ENCODE peak calls at places on chromosome 16, in eight cellular contexts. A is left ventricle myocardium inferior; J is psoas muscle; E is A549; R is IMR-90; N is PC-3; Q is naive thymus-derived CD4-positive, alpha-beta T cell; V is suprapubic skin. O is an unnamed sample. For H3K4me1, the result is how much of the 10 kb centered on the place peaks cover.

GRCh38 chr16:15768201-15768600 is 88.6 kb downstream of the MYH11 start:
- DNase-seq in A (no peak), J (peak), E (no peak), R (no peak), N (no peak), Q (no peak), V (no peak), O (no peak)

GRCh38 chr16:57366544-57367040 is 5.7 kb upstream of the CX3CL1 start:
- DNase-seq in A (no peak), J (no peak), E (no peak), R (no peak), N (no peak), Q (no peak), V (no peak), O (no peak)

GRCh38 chr16:49556252-49557069 is 182.9 kb downstream of the C16orf78 start:
- DNase-seq in A (no peak), J (no peak), E (peak), R (peak), N (peak), Q (no peak), V (no peak), O (no peak)

GRCh38 chr16:47927330-47927729 is 228.5 kb downstream of the ABCC12 start:
- DNase-seq in A (no peak), J (no peak), E (no peak), R (peak), N (peak), Q (no peak), V (no peak), O (no peak)

GRCh38 chr16:67260426-67261063 is 11.8 kb downstream of the SLC9A5 start:
- DNase-seq in A (no peak), J (peak), E (peak), R (peak), N (peak), Q (no peak), V (peak), O (no peak)

GRCh38 chr16:56932588-56933265 is 785 bp downstream of the HERPUD1 start:
- DNase-seq in A (peak), J (peak), E (peak), R (peak), N (peak), Q (no peak), V (peak), O (peak)

GRCh38 chr16:87342978-87343752 is 26.0 kb upstream of the C16orf95 start:
- DNase-seq in A (no peak), J (no peak), E (no peak), R (no peak), N (no peak), Q (no peak), V (no peak), O (no peak)

GRCh38 chr16:70396209-70396904 is 42.5 kb downstream of the ST3GAL2 start:
- DNase-seq in A (no peak), J (no peak), E (peak), R (peak), N (no peak), Q (no peak), V (no peak), O (no peak)

GRCh38 chr16:24119807-24120206 is 136.3 kb upstream of the CACNG3 start:
- DNase-seq in A (no peak), J (no peak), E (no peak), R (no peak), N (no peak), Q (no peak), V (no peak), O (no peak)

GRCh38 chr16:89084411-89084810 is 9.2 kb upstream of the ACSF3 start:
- DNase-seq in A (no peak), J (no peak), E (no peak), R (no peak), N (no peak), Q (no peak), V (no peak), O (no peak)

GRCh38 chr16:56632160-56632847 is at the start of gene MT1M:
- DNase-seq in A (peak), J (peak), E (no peak), R (no peak), N (peak), Q (no peak), V (peak), O (peak)

GRCh38 chr16:74035816-74036215 is 260.8 kb upstream of the PSMD7 start:
- DNase-seq in A (no peak), J (no peak), E (peak), R (peak), N (peak), Q (no peak), V (no peak), O (no peak)

GRCh38 chr16:73095885-73096341 is 48.0 kb upstream of the ZFHX3 start:
- DNase-seq in A (no peak), J (no peak), E (peak), R (no peak), N (peak), Q (no peak), V (no peak), O (no peak)

GRCh38 chr16:12902511-12903324 is 1.3 kb downstream of the SHISA9 start:
- DNase-seq in A (no peak), J (no peak), E (no peak), R (no peak), N (no peak), Q (no peak), V (no peak), O (no peak)

GRCh38 chr16:77432264-77432663 is 2.6 kb downstream of the ADAMTS18 start:
- DNase-seq in A (no peak), J (no peak), E (no peak), R (no peak), N (no peak), Q (no peak), V (no peak), O (no peak)

GRCh38 chr16:9364721-9365693 is 273.6 kb downstream of the HAPSTR1 start:
- DNase-seq in A (peak), J (peak), E (no peak), R (no peak), N (no peak), Q (no peak), V (peak), O (peak)

GRCh38 chr16:86292171-86292775 is 218.1 kb upstream of the FOXF1 start:
- DNase-seq in A (no peak), J (no peak), E (no peak), R (no peak), N (no peak), Q (no peak), V (no peak), O (no peak)

GRCh38 chr16:57708168-57708567 is 13.6 kb downstream of the DRC7 start:
- DNase-seq in A (no peak), J (no peak), E (no peak), R (peak), N (no peak), Q (no peak), V (no peak), O (no peak)

GRCh38 chr16:77834600-77834963 is 46.2 kb downstream of the VAT1L start:
- DNase-seq in A (no peak), J (no peak), E (no peak), R (peak), N (no peak), Q (no peak), V (no peak), O (no peak)

GRCh38 chr16:78893340-78893739 is 707.2 kb downstream of the MAF start:
- DNase-seq in A (no peak), J (no peak), E (no peak), R (no peak), N (no peak), Q (no peak), V (no peak), O (no peak)

GRCh38 chr16:88428616-88429386 is 24.3 kb upstream of the ZFPM1 start:
- DNase-seq in A (no peak), J (no peak), E (no peak), R (no peak), N (no peak), Q (no peak), V (no peak), O (no peak)

GRCh38 chr16:3401719-3402397 is 843 bp downstream of the ZNF174 start:
- DNase-seq in A (no peak), J (no peak), E (peak), R (peak), N (peak), Q (no peak), V (no peak), O (no peak)

GRCh38 chr16:86066755-86067154 is 167.8 kb downstream of the IRF8 start:
- DNase-seq in A (no peak), J (no peak), E (no peak), R (no peak), N (no peak), Q (no peak), V (no peak), O (peak)

GRCh38 chr16:57723170-57723569 is 12.4 kb upstream of the KATNB1 start:
- DNase-seq in A (no peak), J (no peak), E (peak), R (no peak), N (no peak), Q (no peak), V (no peak), O (no peak)

GRCh38 chr16:49623501-49624266 is 232.2 kb downstream of the ZNF423 start:
- DNase-seq in A (no peak), J (no peak), E (no peak), R (no peak), N (no peak), Q (no peak), V (no peak), O (no peak)

GRCh38 chr16:67104061-67104460 is 5.7 kb upstream of the PHAF1 start:
- DNase-seq in A (no peak), J (no peak), E (peak), R (peak), N (peak), Q (no peak), V (no peak), O (no peak)

GRCh38 chr16:67652578-67653130 is 7.4 kb downstream of the ACD start:
- DNase-seq in A (no peak), J (no peak), E (no peak), R (no peak), N (peak), Q (no peak), V (peak), O (peak)

GRCh38 chr16:9012848-9013507 is 49.3 kb upstream of the USP7 start:
- DNase-seq in A (no peak), J (no peak), E (no peak), R (no peak), N (no peak), Q (no peak), V (no peak), O (peak)

GRCh38 chr16:48385272-48385953 is at the start of gene SIAH1:
- DNase-seq in A (peak), J (peak), E (peak), R (peak), N (peak), Q (peak), V (peak), O (peak)

GRCh38 chr16:88649924-88650748 is 717 bp downstream of the CYBA start:
- DNase-seq in A (peak), J (no peak), E (no peak), R (peak), N (no peak), Q (no peak), V (peak), O (peak)

GRCh38 chr16:80123189-80123588 is 417.6 kb upstream of the DYNLRB2 start:
- DNase-seq in A (no peak), J (no peak), E (no peak), R (no peak), N (no peak), Q (no peak), V (no peak), O (no peak)

GRCh38 chr16:7333326-7333725 is 681 bp downstream of the RBFOX1 start:
- DNase-seq in A (no peak), J (no peak), E (no peak), R (no peak), N (no peak), Q (no peak), V (no peak), O (no peak)

GRCh38 chr16:56645311-56645710 is 6.4 kb upstream of the MT1B start:
- DNase-seq in A (no peak), J (no peak), E (no peak), R (no peak), N (no peak), Q (no peak), V (no peak), O (no peak)

GRCh38 chr16:53091508-53092211 is 36.9 kb downstream of the CHD9 start:
- DNase-seq in A (peak), J (peak), E (no peak), R (peak), N (no peak), Q (no peak), V (peak), O (peak)

GRCh38 chr16:51531271-51531670 is 380.2 kb upstream of the SALL1 start:
- DNase-seq in A (no peak), J (no peak), E (no peak), R (no peak), N (no peak), Q (no peak), V (no peak), O (no peak)

GRCh38 chr16:52773026-52773425 is 226.1 kb upstream of the TOX3 start:
- DNase-seq in A (no peak), J (no peak), E (no peak), R (no peak), N (no peak), Q (no peak), V (no peak), O (no peak)

GRCh38 chr16:15950167-15950854 is 895 bp downstream of the ABCC1 start:
- DNase-seq in A (no peak), J (no peak), E (no peak), R (peak), N (peak), Q (peak), V (no peak), O (no peak)

GRCh38 chr16:84612686-84613085 is 5.2 kb downstream of the COTL1 start:
- DNase-seq in A (no peak), J (no peak), E (no peak), R (no peak), N (no peak), Q (no peak), V (no peak), O (no peak)
- H3K4me1 ChIP-seq in A (under half), J (under half), E (under half), R (under half), N (under half), Q (half or more), V (under half), O (under half)

DNA sequence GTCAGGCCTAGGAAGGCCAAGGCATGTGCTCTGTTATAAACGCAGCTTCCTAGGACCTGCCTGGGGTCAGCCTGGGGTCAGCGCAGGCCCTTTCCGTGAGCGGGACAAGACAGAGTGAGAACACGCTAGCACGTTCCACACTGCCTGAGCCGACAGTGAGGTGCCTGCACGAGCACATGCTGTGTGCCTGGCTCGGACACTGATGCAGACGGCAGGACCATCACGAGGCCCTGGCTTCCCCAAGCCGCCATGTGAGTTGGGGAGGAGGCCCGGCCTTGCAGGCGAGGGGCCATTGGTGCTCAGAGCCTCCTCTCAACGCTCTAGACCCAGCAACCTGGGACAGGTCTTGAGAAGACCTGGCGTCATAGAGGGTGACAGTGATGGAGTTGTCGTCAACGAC is 9.1 kb downstream of the TMEM204 start:
- DNase-seq in A (no peak), J (peak), E (no peak), R (no peak), N (no peak), Q (no peak), V (no peak), O (no peak)
- H3K27ac ChIP-seq in A (peak), J (peak), E (no peak), R (no peak), N (peak), Q (peak), V (no peak), O (peak)

GRCh38 chr16:75197522-75198134 is 9.3 kb downstream of the CTRB2 start:
- DNase-seq in A (no peak), J (no peak), E (peak), R (no peak), N (no peak), Q (no peak), V (peak), O (no peak)
- H3K4me3 ChIP-seq in A (peak), J (no peak), E (no peak), R (no peak), N (no peak), Q (no peak), V (no peak), O (no peak)

DNA sequence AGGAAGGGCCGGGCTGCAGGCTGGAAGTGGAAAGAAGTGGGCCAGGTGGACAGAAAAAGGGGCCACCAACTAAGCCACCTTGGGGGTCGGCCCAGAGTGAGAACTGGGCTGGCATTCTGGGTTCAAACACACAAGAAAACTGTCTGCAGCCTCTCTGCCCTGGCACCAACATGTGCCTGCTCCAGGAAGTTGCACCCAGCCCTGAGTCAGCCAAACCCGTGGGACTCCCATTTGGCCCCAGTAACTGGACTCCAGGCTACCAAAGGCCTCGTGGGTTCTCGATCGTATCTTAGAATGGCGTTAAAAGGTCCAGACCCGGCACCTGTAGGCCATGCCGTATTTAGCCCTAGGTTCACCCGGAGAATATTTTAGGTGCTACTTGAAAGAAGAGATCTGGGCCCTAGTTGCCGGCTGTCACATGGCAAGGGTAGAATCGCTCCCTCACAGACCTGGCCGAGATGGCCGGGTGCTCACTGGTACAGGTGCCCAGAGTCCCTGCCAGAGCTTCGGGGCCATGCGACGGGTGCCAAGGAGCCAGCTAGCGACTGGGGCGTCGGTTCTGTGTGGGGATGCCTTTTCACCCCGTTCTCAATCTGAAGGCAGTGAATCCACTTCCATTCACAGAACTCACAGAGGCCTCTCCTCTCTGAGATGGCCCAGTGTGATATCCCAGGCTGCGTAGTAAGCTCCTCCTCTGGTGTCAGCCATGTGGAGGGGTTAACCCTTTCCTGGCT is 236.7 kb downstream of the MRTFB start:
- DNase-seq in A (peak), J (peak), E (peak), R (no peak), N (no peak), Q (no peak), V (no peak), O (peak)
- H3K4me1 ChIP-seq in A (half or more), J (half or more), E (half or more), R (under half), N (half or more), Q (under half), V (half or more), O (under half)